ENCODE peak calls at places on chromosome 12, in four cellular contexts. H, D, G and T are unnamed samples.

GRCh38 chr12:123889848-123890535 is 82.6 kb downstream of the CCDC92 start:
- DNase-seq in D (no peak), H (no peak), G (no peak), T (peak)

GRCh38 chr12:8014836-8015235 is 17.7 kb upstream of the FOXJ2 start:
- DNase-seq in G (no peak), D (no peak), H (no peak), T (no peak)

GRCh38 chr12:131943876-131944275 is 5.9 kb upstream of the EP400 start:
- DNase-seq in G (no peak), H (no peak), D (no peak), T (no peak)

GRCh38 chr12:131699434-131699833 is 11.5 kb upstream of the SFSWAP start:
- DNase-seq in H (no peak), G (no peak), D (no peak), T (no peak)

GRCh38 chr12:68175566-68176033 is 16.1 kb upstream of the IFNG start:
- DNase-seq in D (peak), G (no peak), H (peak), T (no peak)

GRCh38 chr12:14716848-14717444 is 20.5 kb upstream of the GUCY2C start:
- DNase-seq in H (no peak), G (peak), D (peak), T (peak)

GRCh38 chr12:10339441-10339840 is 31.8 kb downstream of the KLRD1 start:
- DNase-seq in D (no peak), H (no peak), G (no peak), T (no peak)

GRCh38 chr12:123990512-123990911 is 17.5 kb downstream of the ZNF664 start:
- DNase-seq in H (no peak), D (no peak), G (no peak), T (no peak)

GRCh38 chr12:40946612-40947194 is 241.4 kb upstream of the PDZRN4 start:
- DNase-seq in D (no peak), G (peak), H (no peak), T (no peak)

GRCh38 chr12:95611676-95612309 is 60.5 kb upstream of the USP44 start:
- DNase-seq in D (no peak), H (no peak), G (no peak), T (no peak)

GRCh38 chr12:51845451-51845850 is 3.1 kb downstream of the FIGNL2 start:
- DNase-seq in G (no peak), D (no peak), H (no peak), T (no peak)

GRCh38 chr12:2578191-2578590 is 216.6 kb upstream of the FKBP4 start:
- DNase-seq in H (no peak), G (no peak), D (no peak), T (no peak)

GRCh38 chr12:2163172-2163927 is 110.6 kb downstream of the CACNA1C start:
- DNase-seq in D (no peak), H (no peak), G (peak), T (no peak)

GRCh38 chr12:19190292-19191031 is 60.9 kb downstream of the PLEKHA5 start:
- DNase-seq in D (no peak), H (no peak), G (no peak), T (peak)

GRCh38 chr12:66915312-66915904 is 236.5 kb upstream of the GRIP1 start:
- DNase-seq in H (no peak), D (no peak), G (no peak), T (no peak)

GRCh38 chr12:5439788-5440300 is 7.9 kb downstream of the NTF3 start:
- DNase-seq in G (no peak), H (no peak), D (no peak), T (no peak)

GRCh38 chr12:5376591-5377207 is 55.2 kb upstream of the NTF3 start:
- DNase-seq in G (no peak), H (no peak), D (no peak), T (no peak)

GRCh38 chr12:130198663-130199060 is 36.4 kb downstream of the FZD10 start:
- DNase-seq in D (no peak), G (no peak), H (no peak), T (no peak)

GRCh38 chr12:59396941-59397340 is 198.9 kb upstream of the SLC16A7 start:
- DNase-seq in G (no peak), H (no peak), D (no peak), T (no peak)

GRCh38 chr12:96979532-96979931 is 72.5 kb downstream of the NEDD1 start:
- DNase-seq in H (no peak), D (no peak), G (no peak), T (no peak)

GRCh38 chr12:50924131-50924438 is 28.3 kb upstream of the HIGD1C start:
- DNase-seq in D (no peak), H (no peak), G (no peak), T (no peak)

GRCh38 chr12:113088971-113089756 is 32.6 kb downstream of the DTX1 start:
- DNase-seq in D (peak), H (peak), G (no peak), T (no peak)

GRCh38 chr12:49763006-49763591 is 21.7 kb downstream of the TMBIM6 start:
- DNase-seq in D (peak), G (peak), H (no peak), T (peak)

GRCh38 chr12:15534322-15534721 is 212.0 kb downstream of the PTPRO start:
- DNase-seq in G (no peak), H (peak), D (no peak), T (peak)

GRCh38 chr12:27840229-27840999 is 60.4 kb upstream of the MANSC4 start:
- DNase-seq in H (no peak), G (no peak), D (no peak), T (no peak)

GRCh38 chr12:16330554-16330953 is 16.9 kb upstream of the MGST1 start:
- DNase-seq in D (no peak), G (no peak), H (no peak), T (no peak)

GRCh38 chr12:63937381-63938168 is 93.1 kb downstream of the SRGAP1 start:
- DNase-seq in H (no peak), G (no peak), D (no peak), T (no peak)

GRCh38 chr12:89349814-89350213 is 2.5 kb downstream of the DUSP6 start:
- DNase-seq in H (no peak), D (no peak), G (no peak), T (no peak)

GRCh38 chr12:124737040-124737419 is 126.6 kb downstream of the SCARB1 start:
- DNase-seq in H (no peak), D (no peak), G (no peak), T (no peak)

GRCh38 chr12:98220636-98221035 is 294.8 kb upstream of the TMPO start:
- DNase-seq in H (no peak), G (no peak), D (no peak), T (no peak)

GRCh38 chr12:50066402-50066801 is 9.0 kb downstream of the ASIC1 start:
- DNase-seq in G (no peak), H (no peak), D (no peak), T (no peak)

GRCh38 chr12:74644681-74645080 is 107.0 kb downstream of the ATXN7L3B start:
- DNase-seq in D (no peak), H (no peak), G (no peak), T (no peak)

GRCh38 chr12:24045816-24046257 is 96.4 kb upstream of the SOX5 start:
- DNase-seq in D (no peak), G (no peak), H (no peak), T (no peak)

GRCh38 chr12:69948874-69949273 is 123.8 kb downstream of the MYRFL start:
- DNase-seq in G (no peak), H (no peak), D (no peak), T (no peak)

GRCh38 chr12:27463826-27464554 is 17.5 kb downstream of the SMCO2 start:
- DNase-seq in D (no peak), G (no peak), H (no peak), T (no peak)

DNA sequence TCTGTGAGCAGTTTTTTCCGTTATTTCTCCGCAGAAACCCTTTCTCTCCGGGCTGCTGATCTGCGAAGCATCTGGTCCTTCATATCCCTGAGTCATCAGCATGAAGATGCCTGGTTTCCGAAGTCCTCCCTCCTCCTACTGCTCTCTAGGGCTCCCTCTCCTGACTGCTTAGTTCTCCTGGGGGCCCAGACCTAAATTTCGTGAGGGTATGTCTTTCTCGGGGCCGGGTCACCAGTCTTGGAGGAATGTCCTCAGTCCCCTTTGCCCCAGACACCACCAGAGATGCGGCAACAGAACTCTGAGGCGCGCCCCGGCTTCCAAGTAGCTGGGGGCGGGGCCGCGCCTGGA is 622 bp upstream of the BICDL1 start:
- DNase-seq in H (no peak), G (no peak), D (no peak), T (peak)
- TF ChIP-seq SPI1 in H (no peak), G (no peak), D (no peak), T (no peak)

DNA sequence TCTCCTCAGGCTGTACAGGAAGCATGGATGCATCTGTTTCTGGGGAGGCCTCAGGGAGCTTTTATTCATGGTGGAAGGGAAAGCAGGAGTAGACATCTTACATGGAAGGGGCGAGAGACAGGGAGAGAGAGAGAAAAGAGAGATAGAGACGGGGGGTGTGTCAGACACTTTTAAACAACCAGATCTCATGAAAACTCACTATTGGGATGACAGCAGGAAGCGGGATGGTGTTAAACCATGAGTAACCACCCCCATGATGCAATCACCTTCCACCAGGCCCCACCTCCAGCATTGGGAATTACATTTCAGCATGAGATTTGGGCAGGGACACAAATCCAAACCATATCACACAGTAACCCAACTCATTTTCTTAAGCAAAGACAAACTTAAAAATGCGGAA is 110.0 kb upstream of the EEA1 start:
- DNase-seq in G (no peak), D (no peak), H (no peak), T (no peak)
- TF ChIP-seq SPI1 in G (no peak), D (no peak), H (no peak), T (no peak)

DNA sequence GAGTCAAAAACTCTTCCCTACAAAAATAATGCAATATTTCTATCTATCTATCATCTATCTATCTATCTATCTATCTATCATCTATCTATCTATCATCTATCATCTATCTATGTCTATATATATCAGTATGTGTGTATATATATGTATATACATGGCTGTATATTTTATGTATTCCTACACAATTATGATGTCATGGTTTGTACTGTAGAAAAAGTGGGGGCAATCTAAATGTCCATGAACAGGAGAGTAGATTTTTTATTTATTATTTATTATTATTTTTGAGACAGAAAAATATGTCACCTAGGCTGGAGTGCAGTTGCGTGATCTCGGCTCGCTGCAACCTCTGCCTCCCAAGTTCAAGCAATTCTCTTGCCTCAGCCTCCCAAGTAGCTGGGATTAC is 45.6 kb upstream of the BICD1 start:
- DNase-seq in G (no peak), H (no peak), D (no peak), T (no peak)
- TF ChIP-seq SPI1 in G (no peak), H (no peak), D (no peak), T (no peak)

DNA sequence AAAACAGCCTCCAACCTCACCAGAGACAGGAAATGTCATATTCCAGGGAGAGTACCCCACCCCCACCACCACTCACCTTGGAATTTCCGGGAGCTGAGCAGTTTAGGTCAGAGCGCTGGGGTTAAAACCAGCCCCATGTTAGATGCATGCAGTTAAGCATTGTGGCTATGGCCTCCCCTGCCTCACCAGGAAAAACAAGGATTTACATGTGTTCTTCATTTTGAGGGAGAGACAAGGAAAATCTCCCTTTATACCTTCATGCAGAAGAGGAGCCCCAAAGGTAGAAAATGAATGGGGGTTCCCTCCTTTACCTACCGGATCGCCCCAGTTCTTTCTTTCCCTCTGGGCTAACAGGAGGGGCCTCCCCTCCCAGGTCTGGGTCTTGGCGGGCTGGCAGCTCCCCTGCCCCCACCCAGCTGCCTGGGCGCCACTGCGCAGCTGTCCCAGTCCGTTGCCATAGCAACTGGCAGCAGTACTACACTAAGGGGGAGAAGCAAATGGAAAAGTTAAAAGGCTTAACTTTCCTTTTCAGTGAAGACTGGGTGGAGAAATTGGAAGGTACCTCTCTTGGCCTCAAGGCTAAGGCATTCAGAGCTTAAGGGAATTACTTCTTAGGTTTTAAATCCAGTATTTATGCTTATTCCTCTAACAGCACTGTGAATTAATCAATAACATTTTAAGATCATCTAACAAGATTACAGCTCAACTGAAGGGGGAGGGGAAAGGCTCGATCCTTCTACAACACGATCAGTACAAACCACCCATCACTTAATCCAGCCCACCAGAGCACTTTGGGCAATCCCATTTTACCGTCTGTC is 20.5 kb downstream of the CBX5 start:
- DNase-seq in H (peak), G (peak), D (peak), T (no peak)
- TF ChIP-seq SPI1 in H (no peak), G (no peak), D (no peak), T (no peak)

DNA sequence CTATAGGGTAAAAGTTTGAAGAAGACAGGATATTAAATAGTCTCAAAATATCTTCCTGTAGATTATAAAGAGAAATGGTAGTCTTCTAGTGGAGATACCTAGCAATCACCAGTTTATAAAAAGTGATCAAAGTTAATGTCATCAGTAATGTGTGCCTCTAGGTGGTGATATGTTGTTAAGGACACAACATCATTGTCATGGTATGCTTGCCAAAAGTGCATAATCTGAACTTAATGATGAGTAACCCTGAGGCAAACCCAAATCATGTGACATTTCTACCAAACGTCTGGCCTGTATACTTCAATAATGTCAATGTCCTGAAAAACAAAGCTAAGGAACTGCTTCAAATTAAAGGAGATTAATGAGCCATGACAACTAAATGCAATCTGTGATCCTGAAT is 214.7 kb downstream of the PHLDA1 start:
- DNase-seq in D (no peak), G (no peak), H (peak), T (no peak)
- TF ChIP-seq SPI1 in D (no peak), G (no peak), H (no peak), T (no peak)

DNA sequence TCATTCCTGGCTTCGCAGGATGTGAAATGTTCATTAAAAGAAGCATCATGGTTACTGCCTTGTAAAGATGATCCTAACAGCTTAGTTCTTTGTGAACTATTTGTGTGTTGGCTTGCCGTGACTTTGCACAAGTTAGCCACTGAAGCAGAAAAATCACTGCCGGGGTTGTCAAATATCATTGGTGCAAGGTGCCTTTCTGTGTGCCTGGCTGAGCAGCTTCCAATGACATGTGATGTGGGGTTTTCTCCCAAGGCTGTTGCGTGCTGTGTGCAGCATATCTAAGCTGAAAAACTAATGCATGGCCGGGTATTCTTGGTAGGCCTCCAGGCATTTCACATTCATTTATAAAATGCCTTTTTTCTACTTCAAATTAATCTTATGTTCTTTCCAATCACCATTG is 222.0 kb downstream of the SYT1 start:
- DNase-seq in H (no peak), D (no peak), G (no peak), T (no peak)
- TF ChIP-seq SPI1 in H (no peak), D (no peak), G (no peak), T (no peak)

DNA sequence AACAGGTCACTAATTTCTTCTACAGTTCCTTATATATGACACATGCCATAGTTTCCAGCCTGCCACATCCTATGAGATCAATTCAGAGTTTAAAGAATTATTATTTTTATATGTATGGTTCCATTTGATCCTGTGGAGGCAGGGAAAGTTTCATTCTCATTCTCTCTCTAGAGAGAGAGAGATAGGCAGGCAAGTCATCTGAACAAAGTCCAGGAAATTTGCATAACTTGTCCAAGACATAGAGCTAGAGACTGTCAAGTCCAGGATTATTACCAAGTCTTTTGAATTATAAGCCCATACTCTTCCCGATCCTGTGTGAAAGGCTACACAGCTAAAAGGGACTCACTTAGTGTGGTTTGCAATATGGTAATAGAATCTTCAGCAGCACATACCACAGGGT is 215.3 kb downstream of the SSPN start:
- DNase-seq in G (no peak), H (no peak), D (no peak), T (no peak)
- TF ChIP-seq SPI1 in G (no peak), H (no peak), D (no peak), T (no peak)